ENCODE peak calls at places on chromosomes 3 and 15, in eight cellular contexts. One of them, this sample, is unnamed.
A peak's percentile ranks its signal among the peaks of the same experiment; 100 is the strongest.

GRCh38 chr3:105938101-105938500 is 69.3 kb upstream of the CBLB start:
- DNase-seq in RWPE1: no peak
- DNase-seq in T-helper 2 cell: no peak
- DNase-seq in stimulated activated CD4-positive, alpha-beta T cell treated with anti-CD3 and anti-CD28 coated beads, Interleukin-4, amount 100 ng/mL, for 1 hour: no peak
- DNase-seq in NCI-H1092 treated with DMSO at 0.1 percent for 48 hours: peak; percentile 69
- DNase-seq in cardiac muscle cell: no peak
- DNase-seq in endothelial cell: no peak
- DNase-seq in activated CD4-positive, alpha-beta T cell treated with anti-CD3 and anti-CD28 coated beads, Interleukin-2, amount 10 ng/mL, durations not matched to agents 7 days and 5 days: no peak
- DNase-seq in this sample: no peak

GRCh38 chr3:38655708-38656300 is 6.3 kb upstream of the SCN5A start:
- DNase-seq in RWPE1: peak; percentile 15
- DNase-seq in T-helper 2 cell: no peak
- DNase-seq in stimulated activated CD4-positive, alpha-beta T cell treated with anti-CD3 and anti-CD28 coated beads, Interleukin-4, amount 100 ng/mL, for 1 hour: no peak
- DNase-seq in NCI-H1092 treated with DMSO at 0.1 percent for 48 hours: peak; percentile 35
- DNase-seq in cardiac muscle cell: peak; percentile 65
- DNase-seq in endothelial cell: no peak
- DNase-seq in activated CD4-positive, alpha-beta T cell treated with anti-CD3 and anti-CD28 coated beads, Interleukin-2, amount 10 ng/mL, durations not matched to agents 7 days and 5 days: peak; percentile 47
- DNase-seq in this sample: no peak

GRCh38 chr15:78007965-78008886 is 69.3 kb downstream of the TBC1D2B start:
- DNase-seq in RWPE1: peak; percentile 81
- DNase-seq in T-helper 2 cell: no peak
- DNase-seq in stimulated activated CD4-positive, alpha-beta T cell treated with anti-CD3 and anti-CD28 coated beads, Interleukin-4, amount 100 ng/mL, for 1 hour: no peak
- DNase-seq in NCI-H1092 treated with DMSO at 0.1 percent for 48 hours: no peak
- DNase-seq in cardiac muscle cell: no peak
- DNase-seq in endothelial cell: no peak
- DNase-seq in activated CD4-positive, alpha-beta T cell treated with anti-CD3 and anti-CD28 coated beads, Interleukin-2, amount 10 ng/mL, durations not matched to agents 7 days and 5 days: no peak
- DNase-seq in this sample: no peak

GRCh38 chr3:129087138-129087702 is 26.6 kb downstream of the GP9 start:
- DNase-seq in RWPE1: peak; percentile 26
- DNase-seq in T-helper 2 cell: no peak
- DNase-seq in stimulated activated CD4-positive, alpha-beta T cell treated with anti-CD3 and anti-CD28 coated beads, Interleukin-4, amount 100 ng/mL, for 1 hour: no peak
- DNase-seq in NCI-H1092 treated with DMSO at 0.1 percent for 48 hours: no peak
- DNase-seq in cardiac muscle cell: no peak
- DNase-seq in endothelial cell: no peak
- DNase-seq in activated CD4-positive, alpha-beta T cell treated with anti-CD3 and anti-CD28 coated beads, Interleukin-2, amount 10 ng/mL, durations not matched to agents 7 days and 5 days: no peak
- DNase-seq in this sample: no peak

GRCh38 chr15:57345584-57345983 is 30.7 kb upstream of the CGNL1 start:
- DNase-seq in RWPE1: no peak
- DNase-seq in T-helper 2 cell: no peak
- DNase-seq in stimulated activated CD4-positive, alpha-beta T cell treated with anti-CD3 and anti-CD28 coated beads, Interleukin-4, amount 100 ng/mL, for 1 hour: no peak
- DNase-seq in NCI-H1092 treated with DMSO at 0.1 percent for 48 hours: peak; percentile 22
- DNase-seq in cardiac muscle cell: peak; percentile 68
- DNase-seq in endothelial cell: peak; percentile 43
- DNase-seq in activated CD4-positive, alpha-beta T cell treated with anti-CD3 and anti-CD28 coated beads, Interleukin-2, amount 10 ng/mL, durations not matched to agents 7 days and 5 days: no peak
- DNase-seq in this sample: no peak

GRCh38 chr3:107543666-107544065 is 20.9 kb downstream of the BBX start:
- DNase-seq in RWPE1: no peak
- DNase-seq in T-helper 2 cell: no peak
- DNase-seq in stimulated activated CD4-positive, alpha-beta T cell treated with anti-CD3 and anti-CD28 coated beads, Interleukin-4, amount 100 ng/mL, for 1 hour: no peak
- DNase-seq in NCI-H1092 treated with DMSO at 0.1 percent for 48 hours: peak; percentile 10
- DNase-seq in cardiac muscle cell: peak; percentile 4
- DNase-seq in endothelial cell: no peak
- DNase-seq in activated CD4-positive, alpha-beta T cell treated with anti-CD3 and anti-CD28 coated beads, Interleukin-2, amount 10 ng/mL, durations not matched to agents 7 days and 5 days: no peak
- DNase-seq in this sample: no peak

GRCh38 chr3:139103484-139103883 is 58.8 kb upstream of the PRR23C start:
- DNase-seq in RWPE1: no peak
- DNase-seq in T-helper 2 cell: no peak
- DNase-seq in stimulated activated CD4-positive, alpha-beta T cell treated with anti-CD3 and anti-CD28 coated beads, Interleukin-4, amount 100 ng/mL, for 1 hour: no peak
- DNase-seq in NCI-H1092 treated with DMSO at 0.1 percent for 48 hours: no peak
- DNase-seq in cardiac muscle cell: no peak
- DNase-seq in endothelial cell: no peak
- DNase-seq in activated CD4-positive, alpha-beta T cell treated with anti-CD3 and anti-CD28 coated beads, Interleukin-2, amount 10 ng/mL, durations not matched to agents 7 days and 5 days: no peak
- DNase-seq in this sample: no peak

GRCh38 chr15:68389041-68389930 is 42.7 kb downstream of the ITGA11 start:
- DNase-seq in RWPE1: no peak
- DNase-seq in T-helper 2 cell: no peak
- DNase-seq in stimulated activated CD4-positive, alpha-beta T cell treated with anti-CD3 and anti-CD28 coated beads, Interleukin-4, amount 100 ng/mL, for 1 hour: no peak
- DNase-seq in NCI-H1092 treated with DMSO at 0.1 percent for 48 hours: no peak
- DNase-seq in cardiac muscle cell: no peak
- DNase-seq in endothelial cell: no peak
- DNase-seq in activated CD4-positive, alpha-beta T cell treated with anti-CD3 and anti-CD28 coated beads, Interleukin-2, amount 10 ng/mL, durations not matched to agents 7 days and 5 days: no peak
- DNase-seq in this sample: no peak

GRCh38 chr3:20130122-20130521 is 55.9 kb downstream of the SGO1 start:
- DNase-seq in RWPE1: no peak
- DNase-seq in T-helper 2 cell: no peak
- DNase-seq in stimulated activated CD4-positive, alpha-beta T cell treated with anti-CD3 and anti-CD28 coated beads, Interleukin-4, amount 100 ng/mL, for 1 hour: no peak
- DNase-seq in NCI-H1092 treated with DMSO at 0.1 percent for 48 hours: no peak
- DNase-seq in cardiac muscle cell: no peak
- DNase-seq in endothelial cell: no peak
- DNase-seq in activated CD4-positive, alpha-beta T cell treated with anti-CD3 and anti-CD28 coated beads, Interleukin-2, amount 10 ng/mL, durations not matched to agents 7 days and 5 days: no peak
- DNase-seq in this sample: no peak

GRCh38 chr3:82802501-82802900 is 1041.1 kb upstream of the GBE1 start:
- DNase-seq in RWPE1: peak; percentile 29
- DNase-seq in T-helper 2 cell: no peak
- DNase-seq in stimulated activated CD4-positive, alpha-beta T cell treated with anti-CD3 and anti-CD28 coated beads, Interleukin-4, amount 100 ng/mL, for 1 hour: no peak
- DNase-seq in NCI-H1092 treated with DMSO at 0.1 percent for 48 hours: no peak
- DNase-seq in cardiac muscle cell: no peak
- DNase-seq in endothelial cell: no peak
- DNase-seq in activated CD4-positive, alpha-beta T cell treated with anti-CD3 and anti-CD28 coated beads, Interleukin-2, amount 10 ng/mL, durations not matched to agents 7 days and 5 days: no peak
- DNase-seq in this sample: no peak

GRCh38 chr3:137110392-137110996 is 152.7 kb downstream of the IL20RB start:
- DNase-seq in RWPE1: peak; percentile 45
- DNase-seq in T-helper 2 cell: no peak
- DNase-seq in stimulated activated CD4-positive, alpha-beta T cell treated with anti-CD3 and anti-CD28 coated beads, Interleukin-4, amount 100 ng/mL, for 1 hour: no peak
- DNase-seq in NCI-H1092 treated with DMSO at 0.1 percent for 48 hours: peak; percentile 34
- DNase-seq in cardiac muscle cell: peak; percentile 41
- DNase-seq in endothelial cell: no peak
- DNase-seq in activated CD4-positive, alpha-beta T cell treated with anti-CD3 and anti-CD28 coated beads, Interleukin-2, amount 10 ng/mL, durations not matched to agents 7 days and 5 days: no peak
- DNase-seq in this sample: no peak

GRCh38 chr3:153061938-153062528 is 100.0 kb upstream of the RAP2B start:
- DNase-seq in RWPE1: no peak
- DNase-seq in T-helper 2 cell: no peak
- DNase-seq in stimulated activated CD4-positive, alpha-beta T cell treated with anti-CD3 and anti-CD28 coated beads, Interleukin-4, amount 100 ng/mL, for 1 hour: no peak
- DNase-seq in NCI-H1092 treated with DMSO at 0.1 percent for 48 hours: no peak
- DNase-seq in cardiac muscle cell: no peak
- DNase-seq in endothelial cell: no peak
- DNase-seq in activated CD4-positive, alpha-beta T cell treated with anti-CD3 and anti-CD28 coated beads, Interleukin-2, amount 10 ng/mL, durations not matched to agents 7 days and 5 days: no peak
- DNase-seq in this sample: no peak

GRCh38 chr3:66390013-66390412 is 110.8 kb downstream of the LRIG1 start:
- DNase-seq in RWPE1: no peak
- DNase-seq in T-helper 2 cell: no peak
- DNase-seq in stimulated activated CD4-positive, alpha-beta T cell treated with anti-CD3 and anti-CD28 coated beads, Interleukin-4, amount 100 ng/mL, for 1 hour: no peak
- DNase-seq in NCI-H1092 treated with DMSO at 0.1 percent for 48 hours: no peak
- DNase-seq in cardiac muscle cell: no peak
- DNase-seq in endothelial cell: no peak
- DNase-seq in activated CD4-positive, alpha-beta T cell treated with anti-CD3 and anti-CD28 coated beads, Interleukin-2, amount 10 ng/mL, durations not matched to agents 7 days and 5 days: no peak
- DNase-seq in this sample: no peak

GRCh38 chr3:33315826-33316225 is 38.6 kb downstream of the FBXL2 start:
- DNase-seq in RWPE1: peak; percentile 26
- DNase-seq in T-helper 2 cell: no peak
- DNase-seq in stimulated activated CD4-positive, alpha-beta T cell treated with anti-CD3 and anti-CD28 coated beads, Interleukin-4, amount 100 ng/mL, for 1 hour: no peak
- DNase-seq in NCI-H1092 treated with DMSO at 0.1 percent for 48 hours: no peak
- DNase-seq in cardiac muscle cell: no peak
- DNase-seq in endothelial cell: no peak
- DNase-seq in activated CD4-positive, alpha-beta T cell treated with anti-CD3 and anti-CD28 coated beads, Interleukin-2, amount 10 ng/mL, durations not matched to agents 7 days and 5 days: no peak
- DNase-seq in this sample: no peak

GRCh38 chr15:96559087-96559486 is 228.6 kb downstream of the NR2F2 start:
- DNase-seq in RWPE1: no peak
- DNase-seq in T-helper 2 cell: no peak
- DNase-seq in stimulated activated CD4-positive, alpha-beta T cell treated with anti-CD3 and anti-CD28 coated beads, Interleukin-4, amount 100 ng/mL, for 1 hour: no peak
- DNase-seq in NCI-H1092 treated with DMSO at 0.1 percent for 48 hours: no peak
- DNase-seq in cardiac muscle cell: no peak
- DNase-seq in endothelial cell: no peak
- DNase-seq in activated CD4-positive, alpha-beta T cell treated with anti-CD3 and anti-CD28 coated beads, Interleukin-2, amount 10 ng/mL, durations not matched to agents 7 days and 5 days: no peak
- DNase-seq in this sample: no peak

GRCh38 chr15:57306305-57306943 is 69.9 kb upstream of the CGNL1 start:
- DNase-seq in RWPE1: peak; percentile 87
- DNase-seq in T-helper 2 cell: peak; percentile 76
- DNase-seq in stimulated activated CD4-positive, alpha-beta T cell treated with anti-CD3 and anti-CD28 coated beads, Interleukin-4, amount 100 ng/mL, for 1 hour: peak; percentile 90
- DNase-seq in NCI-H1092 treated with DMSO at 0.1 percent for 48 hours: peak; percentile 86
- DNase-seq in cardiac muscle cell: peak; percentile 85
- DNase-seq in endothelial cell: peak; percentile 98
- DNase-seq in activated CD4-positive, alpha-beta T cell treated with anti-CD3 and anti-CD28 coated beads, Interleukin-2, amount 10 ng/mL, durations not matched to agents 7 days and 5 days: peak; percentile 83
- DNase-seq in this sample: peak; percentile 78

GRCh38 chr15:77851696-77852095 is 219.0 kb upstream of the LINGO1 start:
- DNase-seq in RWPE1: no peak
- DNase-seq in T-helper 2 cell: no peak
- DNase-seq in stimulated activated CD4-positive, alpha-beta T cell treated with anti-CD3 and anti-CD28 coated beads, Interleukin-4, amount 100 ng/mL, for 1 hour: no peak
- DNase-seq in NCI-H1092 treated with DMSO at 0.1 percent for 48 hours: peak; percentile 32
- DNase-seq in cardiac muscle cell: no peak
- DNase-seq in endothelial cell: no peak
- DNase-seq in activated CD4-positive, alpha-beta T cell treated with anti-CD3 and anti-CD28 coated beads, Interleukin-2, amount 10 ng/mL, durations not matched to agents 7 days and 5 days: no peak
- DNase-seq in this sample: no peak

GRCh38 chr3:39106281-39107055 is 959 bp downstream of the GORASP1 start:
- DNase-seq in RWPE1: peak; percentile 49
- DNase-seq in T-helper 2 cell: no peak
- DNase-seq in stimulated activated CD4-positive, alpha-beta T cell treated with anti-CD3 and anti-CD28 coated beads, Interleukin-4, amount 100 ng/mL, for 1 hour: no peak
- DNase-seq in NCI-H1092 treated with DMSO at 0.1 percent for 48 hours: no peak
- DNase-seq in cardiac muscle cell: peak; percentile 14
- DNase-seq in endothelial cell: no peak
- DNase-seq in activated CD4-positive, alpha-beta T cell treated with anti-CD3 and anti-CD28 coated beads, Interleukin-2, amount 10 ng/mL, durations not matched to agents 7 days and 5 days: no peak
- DNase-seq in this sample: no peak

GRCh38 chr3:135170732-135171131 is 375.7 kb downstream of the EPHB1 start:
- DNase-seq in RWPE1: no peak
- DNase-seq in T-helper 2 cell: no peak
- DNase-seq in stimulated activated CD4-positive, alpha-beta T cell treated with anti-CD3 and anti-CD28 coated beads, Interleukin-4, amount 100 ng/mL, for 1 hour: no peak
- DNase-seq in NCI-H1092 treated with DMSO at 0.1 percent for 48 hours: no peak
- DNase-seq in cardiac muscle cell: peak; percentile 29
- DNase-seq in endothelial cell: no peak
- DNase-seq in activated CD4-positive, alpha-beta T cell treated with anti-CD3 and anti-CD28 coated beads, Interleukin-2, amount 10 ng/mL, durations not matched to agents 7 days and 5 days: no peak
- DNase-seq in this sample: no peak

GRCh38 chr3:178002113-178002512 is 534.1 kb upstream of the KCNMB2 start:
- DNase-seq in RWPE1: no peak
- DNase-seq in T-helper 2 cell: no peak
- DNase-seq in stimulated activated CD4-positive, alpha-beta T cell treated with anti-CD3 and anti-CD28 coated beads, Interleukin-4, amount 100 ng/mL, for 1 hour: no peak
- DNase-seq in NCI-H1092 treated with DMSO at 0.1 percent for 48 hours: no peak
- DNase-seq in cardiac muscle cell: no peak
- DNase-seq in endothelial cell: no peak
- DNase-seq in activated CD4-positive, alpha-beta T cell treated with anti-CD3 and anti-CD28 coated beads, Interleukin-2, amount 10 ng/mL, durations not matched to agents 7 days and 5 days: no peak
- DNase-seq in this sample: no peak

GRCh38 chr3:42730706-42731420 is 28.3 kb upstream of the HHATL start:
- DNase-seq in RWPE1: no peak
- DNase-seq in T-helper 2 cell: no peak
- DNase-seq in stimulated activated CD4-positive, alpha-beta T cell treated with anti-CD3 and anti-CD28 coated beads, Interleukin-4, amount 100 ng/mL, for 1 hour: no peak
- DNase-seq in NCI-H1092 treated with DMSO at 0.1 percent for 48 hours: no peak
- DNase-seq in cardiac muscle cell: no peak
- DNase-seq in endothelial cell: no peak
- DNase-seq in activated CD4-positive, alpha-beta T cell treated with anti-CD3 and anti-CD28 coated beads, Interleukin-2, amount 10 ng/mL, durations not matched to agents 7 days and 5 days: no peak
- DNase-seq in this sample: no peak

GRCh38 chr15:95994418-95994817 is 336.1 kb upstream of the NR2F2 start:
- DNase-seq in RWPE1: no peak
- DNase-seq in T-helper 2 cell: no peak
- DNase-seq in stimulated activated CD4-positive, alpha-beta T cell treated with anti-CD3 and anti-CD28 coated beads, Interleukin-4, amount 100 ng/mL, for 1 hour: no peak
- DNase-seq in NCI-H1092 treated with DMSO at 0.1 percent for 48 hours: no peak
- DNase-seq in cardiac muscle cell: no peak
- DNase-seq in endothelial cell: no peak
- DNase-seq in activated CD4-positive, alpha-beta T cell treated with anti-CD3 and anti-CD28 coated beads, Interleukin-2, amount 10 ng/mL, durations not matched to agents 7 days and 5 days: no peak
- DNase-seq in this sample: no peak

GRCh38 chr15:99253381-99254090 is 2.3 kb downstream of the LRRC28 start:
- DNase-seq in RWPE1: no peak
- DNase-seq in T-helper 2 cell: no peak
- DNase-seq in stimulated activated CD4-positive, alpha-beta T cell treated with anti-CD3 and anti-CD28 coated beads, Interleukin-4, amount 100 ng/mL, for 1 hour: no peak
- DNase-seq in NCI-H1092 treated with DMSO at 0.1 percent for 48 hours: no peak
- DNase-seq in cardiac muscle cell: no peak
- DNase-seq in endothelial cell: no peak
- DNase-seq in activated CD4-positive, alpha-beta T cell treated with anti-CD3 and anti-CD28 coated beads, Interleukin-2, amount 10 ng/mL, durations not matched to agents 7 days and 5 days: no peak
- DNase-seq in this sample: no peak

GRCh38 chr3:183885766-183886165 is 1.1 kb upstream of the PARL start:
- DNase-seq in RWPE1: no peak
- DNase-seq in T-helper 2 cell: no peak
- DNase-seq in stimulated activated CD4-positive, alpha-beta T cell treated with anti-CD3 and anti-CD28 coated beads, Interleukin-4, amount 100 ng/mL, for 1 hour: no peak
- DNase-seq in NCI-H1092 treated with DMSO at 0.1 percent for 48 hours: no peak
- DNase-seq in cardiac muscle cell: no peak
- DNase-seq in endothelial cell: no peak
- DNase-seq in activated CD4-positive, alpha-beta T cell treated with anti-CD3 and anti-CD28 coated beads, Interleukin-2, amount 10 ng/mL, durations not matched to agents 7 days and 5 days: no peak
- DNase-seq in this sample: no peak